ENCODE peak calls at places on chromosomes 2 and 18, in nine cellular contexts. B is K562, D is transverse colon, I is IMR-90, K is A549, H is AG09309, X is ovary, Z is neural progenitor cell, T is psoas muscle. O is an unnamed sample.

GRCh38 chr2:25201265-25201664 is 32.9 kb upstream of the POMC start:
- DNase-seq in B (peak), D (no peak), I (no peak), K (peak), H (no peak), X (no peak), Z (peak), T (no peak), O (peak)

GRCh38 chr2:111618577-111618930 is 265.4 kb downstream of the ANAPC1 start:
- DNase-seq in B (no peak), D (no peak), I (no peak), K (no peak), H (no peak), X (peak), Z (no peak), T (peak), O (no peak)

GRCh38 chr2:228875152-228875875 is 395.8 kb downstream of the PID1 start:
- DNase-seq in B (no peak), D (no peak), I (no peak), K (no peak), H (peak), X (no peak), Z (no peak), T (no peak), O (peak)

GRCh38 chr18:57716550-57716949 is 86.6 kb downstream of the ATP8B1 start:
- DNase-seq in B (no peak), D (no peak), I (no peak), K (no peak), H (no peak), X (no peak), Z (no peak), T (no peak), O (no peak)

GRCh38 chr2:15626967-15627366 is 35.3 kb downstream of the DDX1 start:
- DNase-seq in B (no peak), D (no peak), I (no peak), K (no peak), H (no peak), X (no peak), Z (no peak), T (no peak), O (no peak)

GRCh38 chr2:96354492-96354891 is 18.9 kb downstream of the NCAPH start:
- DNase-seq in B (no peak), D (no peak), I (no peak), K (no peak), H (no peak), X (no peak), Z (no peak), T (no peak), O (no peak)

GRCh38 chr2:37246205-37246604 is 14.7 kb downstream of the NDUFAF7 start:
- DNase-seq in B (no peak), D (no peak), I (peak), K (no peak), H (no peak), X (no peak), Z (no peak), T (no peak), O (no peak)

GRCh38 chr2:199973703-199974102 is 18.3 kb downstream of the MAIP1 start:
- DNase-seq in B (peak), D (no peak), I (peak), K (peak), H (no peak), X (no peak), Z (peak), T (no peak), O (peak)

GRCh38 chr18:68803371-68803770 is 5.5 kb downstream of the CCDC102B start:
- DNase-seq in B (no peak), D (peak), I (peak), K (no peak), H (peak), X (no peak), Z (peak), T (peak), O (peak)

GRCh38 chr2:132477962-132478361 is 61.4 kb downstream of the GPR39 start:
- DNase-seq in B (no peak), D (no peak), I (peak), K (no peak), H (peak), X (no peak), Z (no peak), T (no peak), O (peak)

GRCh38 chr2:97701186-97701585 is 12.2 kb upstream of the ZAP70 start:
- DNase-seq in B (no peak), D (no peak), I (no peak), K (no peak), H (no peak), X (no peak), Z (no peak), T (no peak), O (no peak)

DNA sequence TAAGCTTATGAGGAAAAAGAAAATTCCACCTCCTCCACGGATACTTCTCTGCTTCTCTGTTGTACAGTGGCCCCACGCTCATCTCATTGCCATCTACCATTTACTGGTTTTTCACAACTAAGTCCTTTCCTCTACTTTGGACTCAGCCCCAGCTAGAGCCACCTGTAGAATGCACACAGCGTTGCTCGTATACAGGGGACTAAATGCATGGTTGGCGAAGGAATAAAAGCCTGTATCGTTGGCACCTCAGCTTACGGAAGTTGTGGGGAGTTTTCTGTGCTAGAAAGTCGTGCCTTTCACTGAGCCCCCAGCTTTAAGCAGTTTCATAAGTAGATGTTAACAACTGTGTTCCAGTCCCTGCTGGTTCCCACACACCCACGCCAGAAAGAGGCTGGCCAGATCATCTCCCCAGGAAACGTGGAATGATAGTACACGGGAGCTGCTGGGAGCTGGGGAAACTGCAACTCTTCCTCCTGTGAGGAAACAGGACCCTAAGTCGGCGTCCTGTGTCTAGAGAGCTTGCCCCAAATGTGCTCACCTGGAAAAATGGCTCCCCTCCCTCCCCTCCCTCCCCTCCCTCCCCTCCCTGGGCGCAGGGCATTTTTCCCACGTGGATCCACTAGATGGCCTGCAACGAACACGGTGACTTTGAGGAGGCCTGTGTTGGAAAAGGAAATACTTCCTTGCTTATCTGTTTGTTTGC is 43.7 kb upstream of the RFX8 start:
- DNase-seq in B (peak), D (peak), I (peak), K (peak), H (no peak), X (peak), Z (peak), T (peak), O (peak)
- TF ChIP-seq CTCF in B (peak), D (peak), I (peak), K (peak), H (peak), X (peak), Z (peak), T (peak), O (peak)

DNA sequence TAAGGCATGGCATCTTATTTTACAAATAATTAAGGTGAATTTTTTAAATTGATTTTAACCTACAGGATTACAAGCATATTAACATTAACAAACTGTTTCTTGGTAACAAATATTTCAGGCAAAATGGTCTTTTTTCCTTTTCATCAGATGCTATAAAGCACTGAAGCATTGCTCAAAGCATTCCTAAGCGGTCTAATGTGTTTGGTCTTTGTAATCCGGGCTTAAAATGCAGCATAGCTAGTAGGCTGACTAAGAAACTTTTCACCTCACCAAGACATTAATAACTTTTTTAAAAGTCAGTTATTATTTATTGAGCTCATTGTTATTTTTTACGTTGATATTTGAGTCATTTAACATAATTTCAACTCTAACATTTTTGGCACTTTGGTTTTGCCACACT is 538.8 kb upstream of the SLC39A10 start:
- DNase-seq in B (no peak), D (no peak), I (no peak), K (no peak), H (no peak), X (no peak), Z (no peak), T (no peak), O (no peak)
- H3K4me3 ChIP-seq in B (no peak), D (no peak), I (no peak), K (no peak), H (no peak), X (no peak), Z (no peak), T (no peak), O (no peak)

DNA sequence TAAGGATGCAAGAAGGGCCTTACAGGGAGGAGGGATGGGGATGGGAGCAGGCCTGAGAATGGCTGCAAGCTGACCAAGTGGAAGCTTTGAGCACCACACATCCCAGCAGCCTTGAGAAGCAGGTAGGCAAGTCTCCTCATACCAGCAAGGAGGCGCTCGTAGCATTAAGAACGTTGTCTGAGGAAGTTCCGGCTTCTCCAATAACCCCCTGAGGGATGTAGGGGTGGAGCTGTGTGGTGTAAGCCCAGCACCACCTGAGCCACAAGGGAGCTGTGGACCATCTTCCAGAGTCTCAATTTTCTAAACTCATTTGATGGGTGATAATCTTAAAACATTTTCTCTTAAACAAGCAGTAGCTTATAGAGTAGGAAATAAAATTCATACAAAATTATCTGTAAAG is 50.6 kb downstream of the ST3GAL5 start:
- DNase-seq in B (peak), D (no peak), I (no peak), K (no peak), H (no peak), X (no peak), Z (peak), T (no peak), O (peak)
- TF ChIP-seq CTCF in B (peak), D (no peak), I (no peak), K (no peak), H (no peak), X (no peak), Z (peak), T (no peak), O (no peak)

GRCh38 chr2:95215018-95215612 is 7.8 kb downstream of the ZNF892 start:
- DNase-seq in B (no peak), D (no peak), I (no peak), K (no peak), H (no peak), X (no peak), Z (no peak), T (no peak), O (no peak)
- H3K4me3 ChIP-seq in B (no peak), D (no peak), I (no peak), K (no peak), H (no peak), X (no peak), Z (no peak), T (no peak), O (no peak)

GRCh38 chr18:74598350-74599001 is 806 bp downstream of the ZNF407 start:
- DNase-seq in B (peak), D (peak), I (peak), K (peak), H (no peak), X (no peak), Z (peak), T (peak), O (peak)
- TF ChIP-seq CTCF in B (no peak), D (no peak), I (peak), K (no peak), H (no peak), X (peak), Z (peak), T (peak), O (peak)

GRCh38 chr2:238381341-238382130 is 45.2 kb upstream of the ASB1 start:
- DNase-seq in B (no peak), D (no peak), I (no peak), K (no peak), H (no peak), X (no peak), Z (no peak), T (no peak), O (no peak)

GRCh38 chr2:238383135-238383534 is 43.6 kb upstream of the ASB1 start:
- DNase-seq in B (no peak), D (no peak), I (no peak), K (no peak), H (no peak), X (no peak), Z (no peak), T (no peak), O (no peak)

GRCh38 chr2:238380785-238381184 is 45.9 kb upstream of the ASB1 start:
- DNase-seq in B (no peak), D (no peak), I (peak), K (no peak), H (no peak), X (no peak), Z (no peak), T (no peak), O (peak)

GRCh38 chr2:238383743-238384370 is 42.9 kb upstream of the ASB1 start:
- DNase-seq in B (no peak), D (no peak), I (no peak), K (no peak), H (no peak), X (no peak), Z (no peak), T (no peak), O (no peak)

GRCh38 chr2:238382381-238382781 is 44.3 kb upstream of the ASB1 start:
- DNase-seq in B (no peak), D (no peak), I (no peak), K (no peak), H (peak), X (no peak), Z (no peak), T (no peak), O (peak)
- H3K4me3 ChIP-seq in B (no peak), D (no peak), I (no peak), K (no peak), H (no peak), X (no peak), Z (no peak), T (no peak), O (no peak)

DNA sequence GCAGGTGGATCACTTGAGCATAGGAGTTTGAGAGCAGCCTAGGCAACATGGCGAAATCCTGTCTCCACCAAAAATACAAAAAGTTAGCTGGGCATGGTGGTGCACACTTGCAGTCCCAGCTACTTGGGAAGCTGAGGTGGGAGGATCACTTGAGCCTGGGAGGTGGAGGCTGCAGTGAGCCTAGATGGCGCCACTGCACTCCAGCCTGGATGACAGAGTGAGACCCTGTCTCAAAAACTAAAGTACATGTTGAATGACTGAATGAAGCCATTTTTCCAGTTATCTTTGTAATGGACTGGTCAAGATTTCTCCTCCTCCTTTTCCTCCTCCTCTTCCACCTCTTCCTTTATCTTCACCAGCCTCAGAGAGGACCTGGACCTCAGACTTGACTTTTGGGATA is 272.0 kb downstream of the SMAD2 start:
- DNase-seq in B (no peak), D (no peak), I (no peak), K (no peak), H (no peak), X (no peak), Z (no peak), T (no peak), O (no peak)
- TF ChIP-seq CTCF in B (no peak), D (no peak), I (no peak), K (no peak), H (no peak), X (no peak), Z (peak), T (no peak), O (no peak)